ENCODE peak calls at places on chromosomes 11 and 22, in ten cellular contexts. E is G401; B is NCI-H146; Z is non-pigmented ciliary epithelial cell; C is amniotic stem cell; P is iris pigment epithelial cell; A is brain pericyte; D is CD8-positive, alpha-beta memory T cell; H is MCF 10A; R is right atrium auricular region. Y is an unnamed sample.

GRCh38 chr11:75315439-75315805 is 36.0 kb downstream of the ARRB1 start:
- DNase-seq in E (no peak), B (no peak), Z (no peak), C (no peak), P (no peak), A (no peak), D (no peak), H (no peak), R (no peak), Y (no peak)

GRCh38 chr11:128437137-128437536 is 150.2 kb downstream of the ETS1 start:
- DNase-seq in E (no peak), B (no peak), Z (no peak), C (peak; percentile 77), P (peak; percentile 51), A (no peak), D (no peak), H (no peak), R (no peak), Y (peak; percentile 61)

GRCh38 chr11:102292951-102293350 is 24.3 kb upstream of the BIRC3 start:
- DNase-seq in E (no peak), B (no peak), Z (no peak), C (no peak), P (no peak), A (no peak), D (no peak), H (no peak), R (no peak), Y (no peak)

GRCh38 chr11:118608268-118609214 is 1.1 kb downstream of the PHLDB1 start:
- DNase-seq in E (peak; percentile 50), B (peak; percentile 45), Z (no peak), C (peak; percentile 78), P (peak; percentile 83), A (no peak), D (peak; percentile 93), H (peak; percentile 42), R (peak; percentile 92), Y (peak; percentile 84)

GRCh38 chr11:134292661-134293060 is 16.5 kb downstream of the GLB1L3 start:
- DNase-seq in E (no peak), B (no peak), Z (no peak), C (no peak), P (no peak), A (no peak), D (no peak), H (no peak), R (peak; percentile 32), Y (no peak)

GRCh38 chr22:44660051-44660830 is 41.8 kb upstream of the PRR5 start:
- DNase-seq in E (no peak), B (no peak), Z (no peak), C (no peak), P (no peak), A (no peak), D (no peak), H (no peak), R (no peak), Y (no peak)

GRCh38 chr22:37529652-37530345 is 10.6 kb upstream of the CARD10 start:
- DNase-seq in E (no peak), B (no peak), Z (no peak), C (no peak), P (no peak), A (no peak), D (no peak), H (no peak), R (no peak), Y (no peak)

GRCh38 chr11:74877132-74877531 is 71.8 kb downstream of the XRRA1 start:
- DNase-seq in E (no peak), B (no peak), Z (no peak), C (no peak), P (peak; percentile 35), A (no peak), D (no peak), H (no peak), R (no peak), Y (peak; percentile 7)

GRCh38 chr22:30457964-30458363 is 13.9 kb downstream of the SEC14L3 start:
- DNase-seq in E (no peak), B (no peak), Z (no peak), C (no peak), P (no peak), A (no peak), D (no peak), H (no peak), R (no peak), Y (no peak)

GRCh38 chr22:47301820-47302475 is 539.5 kb downstream of the TBC1D22A start:
- DNase-seq in E (no peak), B (no peak), Z (no peak), C (no peak), P (no peak), A (no peak), D (no peak), H (no peak), R (peak; percentile 47), Y (no peak)

GRCh38 chr11:96242191-96242845 is 100.7 kb downstream of the MAML2 start:
- DNase-seq in E (no peak), B (no peak), Z (no peak), C (no peak), P (peak; percentile 67), A (no peak), D (no peak), H (peak; percentile 72), R (no peak), Y (no peak)

GRCh38 chr11:133897331-133897650 is 52.0 kb upstream of the SPATA19 start:
- DNase-seq in E (no peak), B (no peak), Z (no peak), C (no peak), P (no peak), A (no peak), D (no peak), H (no peak), R (no peak), Y (no peak)

GRCh38 chr11:130428271-130428670 is at the start of gene ADAMTS8:
- DNase-seq in E (no peak), B (peak; percentile 33), Z (no peak), C (no peak), P (no peak), A (no peak), D (no peak), H (no peak), R (no peak), Y (no peak)

GRCh38 chr11:69400140-69400539 is 81.3 kb upstream of the LINC01488 start:
- DNase-seq in E (no peak), B (no peak), Z (no peak), C (no peak), P (no peak), A (no peak), D (no peak), H (no peak), R (no peak), Y (no peak)

GRCh38 chr11:27934830-27935145 is 173.2 kb downstream of the KIF18A start:
- DNase-seq in E (peak; percentile 46), B (no peak), Z (peak; percentile 92), C (peak; percentile 83), P (peak; percentile 98), A (peak; percentile 36), D (no peak), H (peak; percentile 88), R (no peak), Y (peak; percentile 95)

GRCh38 chr11:57536947-57537654 is at the start of gene SMTNL1:
- DNase-seq in E (no peak), B (no peak), Z (no peak), C (no peak), P (no peak), A (no peak), D (no peak), H (no peak), R (no peak), Y (no peak)

GRCh38 chr11:94730153-94730552 is 38.0 kb upstream of the AMOTL1 start:
- DNase-seq in E (no peak), B (no peak), Z (no peak), C (no peak), P (no peak), A (no peak), D (no peak), H (no peak), R (no peak), Y (no peak)

GRCh38 chr11:68002943-68003845 is 703 bp downstream of the UNC93B1 start:
- DNase-seq in E (no peak), B (peak; percentile 58), Z (no peak), C (no peak), P (no peak), A (no peak), D (peak; percentile 78), H (no peak), R (no peak), Y (no peak)

GRCh38 chr11:33808228-33808828 is 34.0 kb upstream of the FBXO3 start:
- DNase-seq in E (peak; percentile 89), B (peak; percentile 74), Z (peak; percentile 45), C (peak; percentile 18), P (peak; percentile 73), A (peak; percentile 40), D (peak; percentile 86), H (peak; percentile 81), R (peak; percentile 85), Y (peak; percentile 80)

GRCh38 chr22:40491990-40492631 is 121.7 kb downstream of the SGSM3 start:
- DNase-seq in E (peak; percentile 76), B (no peak), Z (no peak), C (no peak), P (peak; percentile 21), A (no peak), D (no peak), H (no peak), R (no peak), Y (peak; percentile 43)

GRCh38 chr11:97943493-97943892 is 1077.3 kb upstream of the CNTN5 start:
- DNase-seq in E (no peak), B (no peak), Z (no peak), C (no peak), P (no peak), A (no peak), D (no peak), H (no peak), R (no peak), Y (no peak)

GRCh38 chr11:128745296-128746183 is 51.7 kb downstream of the FLI1 start:
- DNase-seq in E (no peak), B (no peak), Z (no peak), C (no peak), P (no peak), A (no peak), D (no peak), H (no peak), R (no peak), Y (peak; percentile 49)

GRCh38 chr11:282630-283360 is 4.6 kb downstream of the NLRP6 start:
- DNase-seq in E (no peak), B (no peak), Z (no peak), C (no peak), P (no peak), A (no peak), D (no peak), H (no peak), R (no peak), Y (no peak)

GRCh38 chr11:101721270-101721669 is 137.5 kb upstream of the TRPC6 start:
- DNase-seq in E (no peak), B (no peak), Z (no peak), C (no peak), P (no peak), A (no peak), D (no peak), H (peak; percentile 71), R (no peak), Y (no peak)

GRCh38 chr22:48952256-48953102 is 875.2 kb downstream of the BRD1 start:
- DNase-seq in E (no peak), B (no peak), Z (no peak), C (no peak), P (no peak), A (no peak), D (no peak), H (no peak), R (peak; percentile 43), Y (no peak)

GRCh38 chr11:87006035-87006434 is 31.7 kb upstream of the TMEM135 start:
- DNase-seq in E (no peak), B (no peak), Z (no peak), C (no peak), P (no peak), A (no peak), D (no peak), H (no peak), R (no peak), Y (no peak)

GRCh38 chr11:3894128-3894731 is 38.8 kb downstream of the STIM1 start:
- DNase-seq in E (no peak), B (no peak), Z (no peak), C (no peak), P (no peak), A (no peak), D (no peak), H (no peak), R (no peak), Y (no peak)

GRCh38 chr11:9990221-9990973 is 303.6 kb downstream of the SBF2 start:
- DNase-seq in E (no peak), B (no peak), Z (no peak), C (no peak), P (peak; percentile 40), A (no peak), D (no peak), H (no peak), R (no peak), Y (no peak)

Y was measured in astrocyte of the spinal cord.